ENCODE peak calls at places on chromosomes 13 and 19, in seven cellular contexts. J is stimulated activated CD4-positive, alpha-beta T cell treated with anti-CD3 and anti-CD28 coated beads, TNF-alpha, amount 100 ng/mL, for 48 hours; K is left ventricle myocardium superior; F is H54; Z is left colon; B is activated T-helper 1 cell treated with anti-CD3 and anti-CD28 coated beads, Interleukin-2, amount 50 U/mL, for 16 hours; V is MCF 10A. L is an unnamed sample.

GRCh38 chr13:51823861-51824260 is 19.9 kb upstream of the DHRS12 start:
- DNase-seq in B (no peak), J (no peak), K (no peak), Z (no peak), F (no peak), V (no peak), L (no peak)

GRCh38 chr13:113995051-113995601 is 21.2 kb upstream of the C13orf46 start:
- DNase-seq in Z (no peak), F (no peak), K (peak; percentile 38), B (no peak), V (no peak), J (no peak), L (no peak)

GRCh38 chr19:39795001-39795400 is 16.3 kb downstream of the LEUTX start:
- DNase-seq in K (no peak), J (no peak), V (no peak), Z (no peak), F (no peak), B (no peak), L (no peak)

GRCh38 chr19:609001-609340 is 19.3 kb downstream of the HCN2 start:
- DNase-seq in V (peak; percentile 48), B (no peak), F (peak; percentile 83), J (no peak), Z (peak; percentile 58), K (peak; percentile 79), L (no peak)

GRCh38 chr13:21000647-21001046 is 60.7 kb downstream of the LATS2 start:
- DNase-seq in K (no peak), J (no peak), B (no peak), F (no peak), Z (no peak), V (no peak), L (no peak)

GRCh38 chr13:46355088-46355468 is 32.0 kb downstream of the RUBCNL start:
- DNase-seq in Z (no peak), B (no peak), F (no peak), V (no peak), J (no peak), K (no peak), L (no peak)

GRCh38 chr13:36965767-36966166 is 33.4 kb downstream of the ALG5 start:
- DNase-seq in K (no peak), F (peak; percentile 26), B (no peak), J (no peak), V (peak; percentile 84), Z (no peak), L (peak; percentile 1)

GRCh38 chr13:75120071-75120470 is 361.9 kb downstream of the TBC1D4 start:
- DNase-seq in K (no peak), J (no peak), Z (no peak), V (no peak), B (no peak), F (no peak), L (no peak)

GRCh38 chr13:41054212-41054877 is 7.0 kb upstream of the WBP4 start:
- DNase-seq in V (peak; percentile 78), F (no peak), Z (peak; percentile 34), K (no peak), B (no peak), J (peak; percentile 40), L (peak; percentile 70)

GRCh38 chr19:15576526-15577156 is 38.4 kb upstream of the CYP4F8 start:
- DNase-seq in V (no peak), B (no peak), K (no peak), F (no peak), J (no peak), Z (no peak), L (no peak)

GRCh38 chr19:42284641-42285341 is 15.7 kb downstream of the CIC start:
- DNase-seq in K (peak; percentile 65), F (no peak), V (no peak), J (no peak), B (no peak), Z (no peak), L (no peak)

GRCh38 chr13:70960841-70961443 is 852.7 kb upstream of the KLHL1 start:
- DNase-seq in V (peak; percentile 47), F (no peak), Z (no peak), B (no peak), J (no peak), K (no peak), L (peak; percentile 48)

GRCh38 chr13:59356607-59357006 is 807.1 kb downstream of the DIAPH3 start:
- DNase-seq in K (peak; percentile 87), Z (peak; percentile 23), J (no peak), V (peak; percentile 24), F (no peak), B (no peak), L (no peak)

GRCh38 chr13:91904005-91904404 is 505.6 kb downstream of the GPC5 start:
- DNase-seq in K (no peak), J (no peak), B (no peak), Z (no peak), V (no peak), F (no peak), L (no peak)

GRCh38 chr19:30690935-30691505 is 318.8 kb downstream of the ZNF536 start:
- DNase-seq in K (no peak), B (no peak), F (no peak), V (no peak), Z (no peak), J (no peak), L (no peak)